ENCODE peak calls at places on chromosome 22, in ten cellular contexts. E is NT2/D1, S is foreskin keratinocyte, X is NCI-H2081, R is fibroblast of mammary gland, H is NCI-H510A treated with DMSO at 0.1 percent for 48 hours, V is pancreas, K is lung, M is HTR-8/SVneo, L is hepatocyte. A is an unnamed sample.

GRCh38 chr22:48477031-48477721 is 1350.5 kb downstream of the BRD1 start:
- DNase-seq in E (no peak), S (no peak), X (no peak), R (no peak), H (no peak), V (peak; percentile 54), K (no peak), M (no peak), L (no peak), A (no peak)

GRCh38 chr22:41401781-41402648 is 20.3 kb downstream of the TEF start:
- DNase-seq in E (no peak), S (peak; percentile 33), X (peak; percentile 70), R (peak; percentile 84), H (peak; percentile 11), V (peak; percentile 92), K (peak; percentile 76), M (peak; percentile 62), L (peak; percentile 50), A (peak; percentile 52)

GRCh38 chr22:44647141-44647540 is 54.9 kb upstream of the PRR5 start:
- DNase-seq in E (no peak), S (no peak), X (no peak), R (no peak), H (no peak), V (no peak), K (no peak), M (no peak), L (no peak), A (no peak)

GRCh38 chr22:49564666-49565515 is 262.8 kb downstream of the BRD1 start:
- DNase-seq in E (no peak), S (no peak), X (no peak), R (no peak), H (no peak), V (no peak), K (no peak), M (no peak), L (no peak), A (no peak)

GRCh38 chr22:22547692-22548348 is 11.2 kb downstream of the PRAME start:
- DNase-seq in E (no peak), S (no peak), X (no peak), R (no peak), H (no peak), V (no peak), K (no peak), M (no peak), L (no peak), A (no peak)

GRCh38 chr22:50507991-50508884 is at the start of gene NCAPH2:
- DNase-seq in E (peak; percentile 92), S (peak; percentile 83), X (peak; percentile 90), R (peak; percentile 95), H (peak; percentile 76), V (peak; percentile 98), K (peak; percentile 97), M (peak; percentile 91), L (peak; percentile 99), A (peak; percentile 78)

GRCh38 chr22:19869497-19870152 is 15.0 kb upstream of the GNB1L start:
- DNase-seq in E (no peak), S (no peak), X (no peak), R (no peak), H (no peak), V (no peak), K (no peak), M (no peak), L (no peak), A (no peak)

GRCh38 chr22:21856868-21857267 is 10.6 kb downstream of the MAPK1 start:
- DNase-seq in E (no peak), S (no peak), X (no peak), R (no peak), H (no peak), V (no peak), K (no peak), M (no peak), L (no peak), A (no peak)

GRCh38 chr22:20448630-20449029 is 11.0 kb upstream of the SCARF2 start:
- DNase-seq in E (no peak), S (no peak), X (no peak), R (no peak), H (no peak), V (no peak), K (no peak), M (no peak), L (no peak), A (no peak)

GRCh38 chr22:50627914-50628542 is at the start of gene ARSA:
- DNase-seq in E (no peak), S (no peak), X (peak; percentile 64), R (peak; percentile 74), H (peak; percentile 31), V (peak; percentile 87), K (peak; percentile 76), M (peak; percentile 75), L (peak; percentile 92), A (no peak)

GRCh38 chr22:21951931-21952465 is 650 bp downstream of the PPM1F start:
- DNase-seq in E (no peak), S (no peak), X (no peak), R (peak; percentile 39), H (peak; percentile 11), V (peak; percentile 64), K (no peak), M (no peak), L (peak; percentile 68), A (no peak)

A was measured in epithelial cell of prostate.